ENCODE peak calls at places on chromosomes 11 and 22, in seven cellular contexts. H is Peyer's patch; Z is testis; P is prostate gland; Q is OCI-LY7; K is sigmoid colon; M is CD8-positive, alpha-beta memory T cell. Y is an unnamed sample. For H3K4me1, the result is how much of the 10 kb centered on the place peaks cover.

GRCh38 chr22:30266445-30267381 is at the start of gene OSM:
- DNase-seq in Q (peak), H (no peak), P (no peak), K (peak), M (peak), Z (peak), Y (no peak)

GRCh38 chr11:78061921-78062311 is 1.7 kb upstream of the THRSP start:
- DNase-seq in K (no peak), Q (no peak), Z (peak), M (no peak), P (no peak), H (no peak), Y (no peak)

GRCh38 chr22:29831186-29831921 is 6.7 kb downstream of the ASCC2 start:
- DNase-seq in Q (no peak), Z (peak), H (no peak), M (no peak), K (no peak), P (no peak), Y (no peak)

GRCh38 chr22:22761606-22761962 is 117.2 kb downstream of the GGTLC2 start:
- DNase-seq in Z (no peak), H (no peak), P (no peak), K (no peak), M (no peak), Q (no peak), Y (no peak)

GRCh38 chr11:130831506-130832385 is 84.5 kb downstream of the SNX19 start:
- DNase-seq in K (no peak), Z (no peak), Q (no peak), H (no peak), P (no peak), M (no peak), Y (no peak)

GRCh38 chr11:133118563-133119303 is 413.6 kb downstream of the OPCML start:
- DNase-seq in Z (no peak), Q (no peak), M (no peak), P (no peak), H (no peak), K (no peak), Y (no peak)

GRCh38 chr22:28474248-28474647 is 205.4 kb downstream of the TTC28 start:
- DNase-seq in K (no peak), H (no peak), M (no peak), Z (no peak), P (no peak), Q (no peak), Y (peak)

GRCh38 chr22:45537734-45538181 is 35.1 kb downstream of the FBLN1 start:
- DNase-seq in Z (peak), P (peak), Q (no peak), H (no peak), M (no peak), K (peak), Y (no peak)

GRCh38 chr11:11389238-11389637 is 36.2 kb upstream of the CSNK2A3 start:
- DNase-seq in H (peak), K (no peak), Q (no peak), P (no peak), Z (no peak), M (no peak), Y (peak)

GRCh38 chr22:41989246-41989645 is 9.3 kb upstream of the WBP2NL start:
- DNase-seq in H (no peak), P (no peak), Q (no peak), K (no peak), Z (no peak), M (no peak), Y (no peak)

GRCh38 chr11:108586600-108586999 is 7.0 kb downstream of the EXPH5 start:
- DNase-seq in Z (no peak), H (no peak), Q (no peak), M (no peak), P (no peak), K (no peak), Y (peak)

GRCh38 chr11:34609850-34610249 is 11.0 kb upstream of the EHF start:
- DNase-seq in K (no peak), Q (no peak), M (no peak), Z (no peak), H (no peak), P (no peak), Y (no peak)

GRCh38 chr22:43005106-43005505 is 9.8 kb downstream of the PACSIN2 start:
- DNase-seq in Q (no peak), K (no peak), H (no peak), P (no peak), Z (no peak), M (no peak), Y (no peak)

GRCh38 chr11:67600324-67601029 is 6.3 kb upstream of the NDUFV1 start:
- DNase-seq in H (no peak), M (no peak), K (no peak), P (no peak), Q (peak), Z (no peak), Y (no peak)

GRCh38 chr11:116162086-116162485 is 610.7 kb downstream of the BUD13 start:
- DNase-seq in K (no peak), Q (no peak), H (no peak), P (no peak), M (no peak), Z (no peak), Y (no peak)

GRCh38 chr11:104573431-104573830 is 324.8 kb downstream of the CASP12 start:
- DNase-seq in P (no peak), Q (no peak), K (no peak), H (no peak), M (no peak), Z (no peak), Y (no peak)

GRCh38 chr22:25126510-25126909 is 73.1 kb upstream of the CRYBB3 start:
- DNase-seq in P (no peak), M (no peak), Q (no peak), K (no peak), Z (no peak), H (no peak), Y (no peak)

GRCh38 chr11:110755961-110756360 is 43.7 kb upstream of the ARHGAP20 start:
- DNase-seq in K (no peak), H (no peak), M (no peak), Z (no peak), Q (no peak), P (no peak), Y (no peak)

GRCh38 chr11:79932612-79933011 is 491.8 kb upstream of the TENM4 start:
- DNase-seq in K (no peak), P (no peak), Q (no peak), H (no peak), Z (no peak), M (no peak), Y (peak)

GRCh38 chr11:12075822-12076821 is 34.3 kb upstream of the MICAL2 start:
- DNase-seq in P (no peak), K (peak), H (no peak), Z (no peak), Q (no peak), M (no peak), Y (no peak)

GRCh38 chr11:10941429-10941828 is 83.6 kb upstream of the ZBED5 start:
- DNase-seq in K (peak), M (no peak), H (no peak), P (no peak), Z (no peak), Q (no peak), Y (no peak)

GRCh38 chr22:46763051-46763705 is 728 bp downstream of the TBC1D22A start:
- DNase-seq in P (no peak), Q (peak), K (peak), M (peak), H (peak), Z (peak), Y (peak)

GRCh38 chr22:43060213-43060612 is 29.0 kb downstream of the TTLL1 start:
- DNase-seq in Z (peak), M (no peak), H (peak), Q (peak), K (no peak), P (no peak), Y (peak)

GRCh38 chr11:20647976-20648565 is 21.3 kb upstream of the NELL1 start:
- DNase-seq in P (peak), K (no peak), Z (peak), Q (peak), M (no peak), H (no peak), Y (peak)

GRCh38 chr11:35246725-35247124 is 107.8 kb downstream of the CD44 start:
- DNase-seq in K (peak), M (no peak), Q (no peak), H (no peak), Z (no peak), P (no peak), Y (no peak)

GRCh38 chr11:73389902-73390301 is 13.7 kb downstream of the RELT start:
- DNase-seq in H (no peak), M (no peak), K (no peak), Z (no peak), P (no peak), Q (no peak), Y (no peak)

GRCh38 chr11:110134120-110134519 is 40.9 kb downstream of the ZC3H12C start:
- DNase-seq in Q (no peak), K (no peak), Z (no peak), H (no peak), M (no peak), P (no peak), Y (no peak)

GRCh38 chr11:76663461-76663760 is 7.1 kb downstream of the LRRC32 start:
- DNase-seq in P (no peak), Q (no peak), Z (no peak), K (peak), H (peak), M (no peak), Y (no peak)

GRCh38 chr22:23686416-23687024 is 4.3 kb upstream of the RGL4 start:
- DNase-seq in Q (no peak), K (no peak), M (no peak), Z (peak), P (no peak), H (no peak), Y (no peak)

GRCh38 chr11:12587333-12587997 is 86.8 kb upstream of the TEAD1 start:
- DNase-seq in M (no peak), H (no peak), K (no peak), Z (no peak), P (no peak), Q (no peak), Y (peak)

GRCh38 chr11:124970925-124971324 is 16.9 kb downstream of the CCDC15 start:
- DNase-seq in H (no peak), M (no peak), Z (no peak), K (no peak), Q (no peak), P (no peak), Y (peak)

GRCh38 chr11:18721576-18722292 is 4.3 kb downstream of the IGSF22 start:
- DNase-seq in P (peak), Z (peak), H (peak), M (peak), Q (peak), K (no peak), Y (peak)

GRCh38 chr11:22797081-22797480 is 32.5 kb downstream of the SVIP start:
- DNase-seq in P (no peak), K (no peak), Q (no peak), M (no peak), Z (no peak), H (no peak), Y (no peak)

GRCh38 chr11:70496591-70497535 is 98.5 kb downstream of the CTTN start:
- DNase-seq in K (peak), Q (no peak), H (peak), M (no peak), P (no peak), Z (no peak), Y (no peak)

GRCh38 chr11:73961321-73961720 is 10.5 kb downstream of the DNAJB13 start:
- DNase-seq in M (no peak), H (no peak), K (no peak), Z (no peak), Q (no peak), P (no peak), Y (no peak)

GRCh38 chr11:62169935-62170334 is 20.1 kb upstream of the SCGB1D1 start:
- DNase-seq in M (no peak), Z (no peak), P (no peak), H (no peak), K (no peak), Q (no peak), Y (no peak)

GRCh38 chr11:67563354-67564114 is 20.1 kb upstream of the GSTP1 start:
- DNase-seq in H (peak), Q (no peak), K (peak), M (no peak), Z (peak), P (no peak), Y (peak)

GRCh38 chr11:21888814-21889213 is 304.1 kb upstream of the ANO5 start:
- DNase-seq in M (no peak), Q (no peak), P (no peak), H (no peak), K (no peak), Z (no peak), Y (no peak)

GRCh38 chr11:29162490-29162889 is 854.3 kb downstream of the KCNA4 start:
- DNase-seq in M (no peak), P (no peak), Z (no peak), Q (no peak), K (no peak), H (no peak), Y (no peak)

GRCh38 chr11:95512177-95512576 is 277.4 kb downstream of the FAM76B start:
- DNase-seq in M (no peak), H (no peak), Z (peak), K (peak), Q (no peak), P (peak), Y (no peak)

GRCh38 chr11:95507794-95508193 is 276.8 kb upstream of the SESN3 start:
- DNase-seq in K (no peak), M (no peak), Z (no peak), H (no peak), P (no peak), Q (no peak), Y (no peak)

GRCh38 chr11:95506777-95507176 is 275.8 kb upstream of the SESN3 start:
- DNase-seq in M (no peak), H (no peak), Z (no peak), K (no peak), P (no peak), Q (no peak), Y (no peak)

GRCh38 chr11:95505927-95506426 is 275.0 kb upstream of the SESN3 start:
- DNase-seq in P (no peak), H (no peak), K (no peak), M (no peak), Z (no peak), Q (no peak), Y (no peak)

GRCh38 chr11:95508219-95508880 is 277.3 kb upstream of the SESN3 start:
- DNase-seq in Q (no peak), H (no peak), P (no peak), Z (no peak), M (no peak), K (no peak), Y (no peak)
- H3K27ac ChIP-seq in Q (no peak), H (no peak), P (no peak), Z (no peak), M (no peak), K (no peak), Y (no peak)

GRCh38 chr11:86248609-86249008 is 4.1 kb downstream of the EED start:
- DNase-seq in K (no peak), H (no peak), Z (no peak), M (no peak), P (no peak), Q (no peak), Y (no peak)
- H3K4me1 ChIP-seq in K (under half), H (under half), Z (under half), M (half or more), P (under half), Q (half or more), Y (under half)

GRCh38 chr22:36165161-36165560 is 4.6 kb upstream of the APOL3 start:
- DNase-seq in Z (no peak), K (no peak), P (no peak), H (no peak), Q (no peak), M (no peak), Y (no peak)
- H3K27ac ChIP-seq in Z (no peak), K (no peak), P (no peak), H (peak), Q (no peak), M (no peak), Y (no peak)

DNA sequence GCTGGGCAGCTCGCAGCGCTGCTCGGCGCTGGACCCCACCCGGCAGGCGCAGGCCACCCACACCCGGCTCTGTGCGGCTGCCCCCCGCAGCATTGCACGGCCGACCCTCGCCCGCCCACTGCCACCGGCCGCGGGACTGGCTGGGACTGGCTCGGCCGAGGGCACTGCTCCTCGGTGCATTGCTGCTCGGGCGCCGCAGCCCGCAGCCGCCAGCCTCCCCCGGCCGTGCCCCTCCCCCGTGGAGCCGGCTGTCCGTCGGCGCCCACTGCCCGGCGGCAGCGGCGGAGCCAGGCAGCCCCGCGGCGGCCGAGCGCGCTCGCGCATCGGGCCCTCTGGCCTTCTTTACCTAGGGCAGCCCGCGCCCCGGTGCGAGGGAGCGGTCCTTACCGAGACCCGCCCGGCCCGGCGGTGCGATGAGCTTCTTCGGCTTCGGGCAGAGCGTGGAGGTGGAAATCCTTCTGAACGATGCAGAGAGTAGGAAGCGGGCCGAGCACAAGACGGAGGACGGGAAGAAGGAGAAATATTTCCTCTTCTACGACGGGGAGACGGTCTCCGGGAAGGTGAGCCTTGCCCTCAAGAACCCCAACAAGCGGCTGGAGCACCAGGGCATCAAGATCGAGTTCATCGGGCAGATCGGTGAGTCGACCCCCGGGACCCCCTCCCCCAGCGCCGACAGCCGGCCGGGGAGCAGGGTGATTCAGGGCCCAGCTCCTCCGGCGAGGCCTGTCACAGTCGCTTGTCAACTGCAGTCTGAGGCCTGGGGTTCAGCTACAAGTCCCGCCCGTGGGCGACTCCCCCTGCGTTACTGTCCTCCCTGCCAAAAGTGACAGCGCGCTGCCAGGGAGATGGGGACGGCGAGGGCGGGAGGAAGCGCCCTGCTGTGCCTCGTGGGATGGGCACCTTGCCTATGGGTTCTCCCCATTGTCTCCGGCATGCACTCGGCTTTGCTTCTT is 515 bp downstream of the VPS26B start:
- DNase-seq in Q (peak), H (peak), M (peak), P (peak), K (peak), Z (peak), Y (peak)
- H3K4me1 ChIP-seq in Q (half or more), H (under half), M (under half), P (under half), K (under half), Z (under half), Y (under half)

GRCh38 chr11:64594159-64594939 is 3.3 kb downstream of the SLC22A12 start:
- DNase-seq in M (peak), Z (no peak), Q (no peak), K (no peak), P (no peak), H (peak), Y (no peak)
- H3K27ac ChIP-seq in M (no peak), Z (no peak), Q (no peak), K (no peak), P (no peak), H (no peak), Y (no peak)

GRCh38 chr11:120260616-120261015 is 20.7 kb downstream of the POU2F3 start:
- DNase-seq in M (no peak), P (no peak), H (no peak), Z (peak), K (no peak), Q (no peak), Y (no peak)
- H3K4me1 ChIP-seq in M (under half), P (under half), H (under half), Z (under half), K (under half), Q (under half), Y (under half)

DNA sequence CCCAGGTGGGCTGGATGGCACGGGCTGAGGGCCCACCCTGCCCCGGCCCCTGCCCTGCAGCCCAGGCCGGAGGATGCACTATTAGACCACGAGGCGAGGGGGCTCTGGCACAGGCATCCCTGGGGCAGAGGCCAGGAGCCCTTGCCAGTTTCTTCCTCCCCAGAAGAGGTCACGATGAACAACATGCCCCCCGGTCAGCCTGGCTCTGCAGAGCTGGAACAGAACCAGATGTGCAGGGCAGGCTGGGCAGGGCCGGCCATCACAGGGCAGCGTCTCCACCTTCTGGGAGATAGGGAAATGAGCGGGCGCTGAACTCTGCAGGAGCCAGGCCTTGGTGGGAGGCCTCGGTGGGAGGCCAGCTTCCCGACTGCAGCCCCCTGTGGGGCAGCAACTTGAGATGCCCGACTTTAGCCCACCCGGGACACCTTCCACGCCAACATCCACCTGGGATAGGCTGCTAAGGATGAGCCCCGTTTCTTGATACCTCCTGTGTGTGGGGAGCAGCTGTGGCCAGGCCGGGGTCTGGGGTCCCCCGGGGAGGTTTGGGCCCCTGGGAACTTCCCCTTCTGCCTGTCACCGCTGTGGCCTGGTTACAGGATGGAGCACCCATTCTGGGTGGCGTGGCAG is 21.8 kb upstream of the GNB1L start:
- DNase-seq in H (peak), K (peak), P (no peak), M (no peak), Q (no peak), Z (no peak), Y (no peak)
- H3K27ac ChIP-seq in H (no peak), K (no peak), P (peak), M (no peak), Q (no peak), Z (no peak), Y (no peak)

Y was measured in small intestine.